ENCODE peak calls at places on chromosomes 4 and X, in six cellular contexts. R, C, J, S, A and P are unnamed samples.

GRCh38 chr4:123661080-123661737 is 264.6 kb downstream of the SPRY1 start:
- DNase-seq in R (peak; percentile 46), C (peak; percentile 51), J (no peak), S (no peak), A (no peak), P (no peak)

GRCh38 chr4:100188829-100189228 is 1.4 kb downstream of the DDIT4L start:
- DNase-seq in R (peak; percentile 18), C (no peak), J (no peak), S (no peak), A (no peak), P (no peak)

GRCh38 chr4:108030332-108030731 is 40.6 kb downstream of the HADH start:
- DNase-seq in R (peak; percentile 77), C (peak; percentile 76), J (no peak), S (no peak), A (peak; percentile 73), P (no peak)

GRCh38 chrX:123084797-123085196 is 99.3 kb upstream of the GRIA3 start:
- DNase-seq in R (peak; percentile 86), C (peak; percentile 70), J (no peak), S (no peak), A (no peak), P (no peak)

GRCh38 chr4:182223708-182224107 is 19.5 kb upstream of the TENM3 start:
- DNase-seq in R (no peak), C (no peak), J (no peak), S (no peak), A (no peak), P (no peak)

GRCh38 chr4:110532901-110533589 is 57.1 kb downstream of the ENPEP start:
- DNase-seq in R (no peak), C (peak; percentile 59), J (no peak), S (no peak), A (no peak), P (no peak)

GRCh38 chrX:1720826-1721225 is 106.0 kb downstream of the ASMT start:
- DNase-seq in R (no peak), C (no peak), J (no peak), S (no peak), A (no peak), P (no peak)

GRCh38 chr4:17066972-17067371 is 168.5 kb upstream of the LDB2 start:
- DNase-seq in R (peak; percentile 87), C (peak; percentile 86), J (no peak), S (no peak), A (no peak), P (no peak)

GRCh38 chrX:77422886-77423648 is 24.1 kb upstream of the FGF16 start:
- DNase-seq in R (no peak), C (no peak), J (no peak), S (no peak), A (no peak), P (no peak)

GRCh38 chr4:68021185-68021584 is 57.9 kb upstream of the TMPRSS11A start:
- DNase-seq in R (peak; percentile 92), C (peak; percentile 40), J (no peak), S (no peak), A (no peak), P (no peak)

GRCh38 chrX:28848707-28849106 is 261.5 kb downstream of the IL1RAPL1 start:
- DNase-seq in R (no peak), C (no peak), J (no peak), S (no peak), A (no peak), P (no peak)

GRCh38 chr4:140186651-140187315 is 32.8 kb upstream of the MAML3 start:
- DNase-seq in R (peak; percentile 96), C (peak; percentile 80), J (no peak), S (peak; percentile 62), A (no peak), P (no peak)

GRCh38 chr4:112296949-112297483 is at the start of gene ALPK1:
- DNase-seq in R (peak; percentile 90), C (peak; percentile 86), J (no peak), S (peak; percentile 30), A (no peak), P (no peak)

GRCh38 chrX:27675493-27675892 is 85.3 kb downstream of the DCAF8L2 start:
- DNase-seq in R (peak; percentile 90), C (peak; percentile 52), J (no peak), S (no peak), A (no peak), P (no peak)

GRCh38 chrX:40088299-40088625 is 9.5 kb downstream of the BCOR start:
- DNase-seq in R (no peak), C (no peak), J (no peak), S (no peak), A (no peak), P (no peak)

GRCh38 chr4:122798101-122798500 is 28.5 kb upstream of the FGF2 start:
- DNase-seq in R (peak; percentile 89), C (peak; percentile 92), J (no peak), S (no peak), A (no peak), P (peak; percentile 56)

GRCh38 chr4:112521123-112522116 is 5.4 kb upstream of the NEUROG2 start:
- DNase-seq in R (no peak), C (no peak), J (peak; percentile 70), S (peak; percentile 14), A (no peak), P (no peak)

GRCh38 chrX:112941209-112941788 is 100.7 kb upstream of the AMOT start:
- DNase-seq in R (peak; percentile 1), C (no peak), J (no peak), S (no peak), A (no peak), P (no peak)

GRCh38 chrX:48590203-48591103 is 6.8 kb upstream of the WDR13 start:
- DNase-seq in R (peak; percentile 37), C (no peak), J (no peak), S (no peak), A (no peak), P (no peak)
- H3K4me3 ChIP-seq in R (no peak overlapping the region), C (no peak overlapping the region), J (no peak overlapping the region), S (no peak overlapping the region), A (no peak overlapping the region), P (no peak overlapping the region)

GRCh38 chr4:4311193-4311592 is 21.1 kb downstream of the ZBTB49 start:
- DNase-seq in R (no peak), C (no peak), J (no peak), S (no peak), A (no peak), P (no peak)
- H3K4me3 ChIP-seq in R (no peak overlapping the region), C (no peak overlapping the region), J (no peak overlapping the region), S (no peak overlapping the region), A (no peak overlapping the region), P (no peak overlapping the region)

GRCh38 chr4:174717788-174718187 is 111.3 kb downstream of the GLRA3 start:
- DNase-seq in R (no peak), C (no peak), J (no peak), S (no peak), A (no peak), P (no peak)

GRCh38 chr4:174714393-174715211 is 114.4 kb downstream of the GLRA3 start:
- DNase-seq in R (peak; percentile 78), C (peak; percentile 54), J (peak; percentile 60), S (peak; percentile 15), A (no peak), P (no peak)

GRCh38 chr4:174716986-174717770 is 111.9 kb downstream of the GLRA3 start:
- DNase-seq in R (no peak), C (no peak), J (no peak), S (no peak), A (no peak), P (no peak)

GRCh38 chr4:174713181-174713580 is 115.9 kb downstream of the GLRA3 start:
- DNase-seq in R (peak; percentile 4), C (no peak), J (no peak), S (no peak), A (no peak), P (no peak)

GRCh38 chr4:174713821-174714220 is 115.2 kb downstream of the GLRA3 start:
- DNase-seq in R (peak; percentile 22), C (no peak), J (no peak), S (no peak), A (no peak), P (no peak)
- H3K4me3 ChIP-seq in R (no peak overlapping the region), C (no peak overlapping the region), J (no peak overlapping the region), S (no peak overlapping the region), A (no peak overlapping the region), P (no peak overlapping the region)

DNA sequence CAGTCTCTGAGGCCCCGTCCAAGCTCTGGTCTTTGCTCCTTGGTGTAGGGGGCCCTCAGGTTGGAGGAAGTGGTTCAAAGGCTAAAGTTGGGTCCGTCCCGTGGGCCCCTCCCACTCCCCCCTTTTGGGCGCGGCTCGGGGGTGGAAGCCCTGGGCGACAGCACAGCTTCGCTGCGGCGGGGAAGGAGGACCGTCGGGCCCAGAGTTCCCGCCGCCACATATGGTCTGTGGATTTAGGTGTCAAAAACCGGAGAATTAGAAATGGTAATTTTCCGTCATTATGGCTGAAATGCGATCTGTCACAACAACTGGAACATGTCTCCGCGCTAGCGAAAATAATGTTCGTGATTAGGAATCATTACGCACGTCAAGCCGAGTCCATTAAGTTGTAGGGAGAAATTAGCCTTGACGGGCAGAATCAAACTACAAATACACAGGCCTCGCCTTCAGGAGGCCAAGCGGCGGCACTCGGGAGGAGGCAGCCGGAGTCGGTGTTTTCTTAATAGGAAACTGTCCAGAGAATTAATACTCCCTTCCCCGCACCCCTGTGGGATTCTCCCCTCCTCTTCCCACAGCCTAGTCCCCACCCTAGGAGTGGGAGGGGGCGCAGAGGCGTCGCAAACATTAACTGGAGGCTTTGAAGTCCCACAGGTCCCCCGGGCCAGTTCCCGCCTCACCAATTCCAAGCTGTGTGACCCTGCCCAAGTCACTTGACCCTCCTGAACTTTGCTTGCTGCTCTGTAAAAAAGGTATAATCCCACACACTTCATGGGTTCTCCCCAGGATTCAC is 15.0 kb downstream of the NKX3-2 start:
- DNase-seq in R (no peak), C (no peak), J (peak; percentile 53), S (no peak), A (no peak), P (no peak)
- H3K4me3 ChIP-seq in R (no peak overlapping the region), C (no peak overlapping the region), J (no peak overlapping the region), S (no peak overlapping the region), A (no peak overlapping the region), P (no peak overlapping the region)

DNA sequence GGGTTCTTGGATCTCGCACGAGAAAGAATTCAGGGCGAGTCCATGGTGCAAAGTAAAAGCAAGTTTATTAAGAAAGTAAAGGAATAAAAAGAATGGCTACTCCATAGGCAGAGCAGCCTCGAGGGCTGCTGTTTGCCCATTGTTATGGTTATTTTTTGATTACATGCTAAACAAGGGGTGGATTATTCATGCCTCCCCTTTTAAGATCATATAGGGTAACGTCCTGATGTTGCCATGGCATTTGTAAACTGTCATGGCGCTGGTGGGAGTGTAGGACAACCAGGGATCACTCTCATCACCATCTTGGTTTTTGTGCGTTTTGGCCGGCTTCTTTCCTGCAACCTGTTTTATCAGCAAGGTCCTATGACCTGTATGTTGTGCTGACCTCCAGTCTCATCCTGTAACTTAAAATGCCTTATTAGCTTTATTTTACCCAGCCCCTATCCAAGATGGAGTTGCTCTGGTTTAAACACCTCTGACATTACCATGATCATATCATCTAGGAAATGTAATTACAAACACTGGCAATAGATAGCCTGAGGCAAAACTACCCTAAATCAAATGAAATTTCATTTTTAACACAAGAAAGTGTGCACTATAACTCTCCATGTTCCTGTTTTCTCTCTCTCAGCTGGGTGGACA is 94.3 kb upstream of the ATXN3L start:
- DNase-seq in R (no peak), C (no peak), J (no peak), S (no peak), A (no peak), P (no peak)
- H3K4me3 ChIP-seq in R (no peak overlapping the region), C (no peak overlapping the region), J (no peak overlapping the region), S (no peak overlapping the region), A (no peak overlapping the region), P (no peak overlapping the region)